ENCODE peak calls at places on chromosomes 11 and 22, in eight cellular contexts. W is NCI-H774; R is AML-193; N is HFFc6; U is PC-9; I is T-helper 17 cell; X is SK-MEL-5; F is stimulated activated CD4-positive, alpha-beta T cell treated with anti-CD3 and anti-CD28 coated beads, Interleukin-15, amount 100 ng/mL, for 24 hours. A is an unnamed sample.

GRCh38 chr11:19253149-19253540 is 12.4 kb upstream of the E2F8 start:
- DNase-seq in W (peak; percentile 79), R (no peak), N (no peak), U (no peak), I (no peak), X (peak; percentile 89), F (no peak), A (no peak)

GRCh38 chr22:37782340-37783168 is 25.2 kb upstream of the GCAT start:
- DNase-seq in W (no peak), R (no peak), N (peak; percentile 85), U (no peak), I (no peak), X (no peak), F (no peak), A (no peak)

GRCh38 chr11:93936416-93936815 is 84.7 kb upstream of the HEPHL1 start:
- DNase-seq in W (no peak), R (no peak), N (no peak), U (no peak), I (no peak), X (no peak), F (no peak), A (no peak)

GRCh38 chr11:33191456-33191855 is 30.2 kb upstream of the CSTF3 start:
- DNase-seq in W (no peak), R (no peak), N (no peak), U (no peak), I (no peak), X (no peak), F (no peak), A (no peak)

GRCh38 chr11:64070301-64070656 is 34.5 kb downstream of the FLRT1 start:
- DNase-seq in W (no peak), R (no peak), N (no peak), U (no peak), I (no peak), X (no peak), F (no peak), A (no peak)

GRCh38 chr11:128759597-128759996 is 65.7 kb downstream of the FLI1 start:
- DNase-seq in W (no peak), R (no peak), N (peak; percentile 79), U (no peak), I (no peak), X (no peak), F (no peak), A (no peak)

GRCh38 chr22:46297151-46297819 is 615 bp downstream of the GTSE1 start:
- DNase-seq in W (no peak), R (no peak), N (peak; percentile 51), U (peak; percentile 24), I (no peak), X (no peak), F (peak; percentile 47), A (no peak)

GRCh38 chr11:2077061-2077802 is 62.0 kb downstream of the IGF2 start:
- DNase-seq in W (no peak), R (no peak), N (peak; percentile 82), U (peak; percentile 37), I (no peak), X (no peak), F (peak; percentile 51), A (no peak)

GRCh38 chr11:62458212-62459002 is 39.6 kb downstream of the SCGB1A1 start:
- DNase-seq in W (no peak), R (no peak), N (no peak), U (no peak), I (no peak), X (peak; percentile 49), F (no peak), A (no peak)

A was measured in central memory CD8-positive, alpha-beta T cell.